ENCODE peak calls at places on chromosomes 2 and 18, in eight cellular contexts. A, C, B, S, Q, V, R and L are unnamed samples.

GRCh38 chr18:48539406-48540328 is 836 bp downstream of the CTIF start:
- DNase-seq in A (peak), V (peak), Q (peak), C (no peak), S (no peak), B (peak), R (peak), L (no peak)

GRCh38 chr2:169822036-169822435 is 2.7 kb downstream of the METTL5 start:
- DNase-seq in C (no peak), V (no peak), R (no peak), Q (no peak), A (no peak), S (no peak), B (no peak), L (no peak)

GRCh38 chr2:241925821-241926441 is 56.4 kb downstream of the RTP5 start:
- DNase-seq in A (no peak), V (no peak), R (no peak), B (no peak), Q (no peak), S (no peak), C (no peak), L (no peak)

GRCh38 chr2:233270951-233271350 is 19.5 kb downstream of the ATG16L1 start:
- DNase-seq in V (no peak), S (no peak), R (no peak), C (no peak), A (no peak), Q (no peak), B (no peak), L (no peak)

GRCh38 chr18:32909798-32910561 is 137.2 kb upstream of the KLHL14 start:
- DNase-seq in A (no peak), B (no peak), V (no peak), R (no peak), S (no peak), Q (no peak), C (no peak), L (no peak)

GRCh38 chr18:50117876-50118275 is 77.1 kb downstream of the MYO5B start:
- DNase-seq in Q (no peak), V (no peak), B (no peak), R (no peak), C (no peak), A (no peak), S (no peak), L (no peak)

GRCh38 chr18:10045296-10045891 is 131.6 kb downstream of the VAPA start:
- DNase-seq in A (no peak), C (no peak), Q (no peak), R (no peak), S (no peak), B (no peak), V (no peak), L (no peak)

GRCh38 chr2:156908825-156909224 is 348.7 kb upstream of the GALNT5 start:
- DNase-seq in C (no peak), A (no peak), Q (no peak), V (no peak), B (no peak), R (no peak), S (no peak), L (peak)

GRCh38 chr2:29108225-29108624 is 7.0 kb upstream of the CLIP4 start:
- DNase-seq in C (no peak), B (peak), S (no peak), R (no peak), V (no peak), A (no peak), Q (no peak), L (peak)

GRCh38 chr2:36370281-36370680 is 14.7 kb downstream of the CRIM1 start:
- DNase-seq in R (no peak), C (no peak), A (no peak), B (no peak), V (no peak), Q (no peak), S (no peak), L (no peak)

GRCh38 chr18:7358989-7359726 is 128.3 kb downstream of the LRRC30 start:
- DNase-seq in A (no peak), C (no peak), V (peak), R (no peak), B (no peak), Q (no peak), S (no peak), L (no peak)

GRCh38 chr2:118580651-118581050 is 266.8 kb downstream of the EN1 start:
- DNase-seq in A (no peak), S (no peak), Q (no peak), V (no peak), B (no peak), C (no peak), R (no peak), L (no peak)

GRCh38 chr2:239602290-239603282 is 201.8 kb upstream of the HDAC4 start:
- DNase-seq in R (no peak), S (no peak), C (no peak), Q (no peak), B (no peak), V (no peak), A (no peak), L (no peak)

GRCh38 chr2:126781806-126782205 is 116.9 kb upstream of the TEX51 start:
- DNase-seq in B (no peak), R (no peak), S (no peak), Q (no peak), A (no peak), V (no peak), C (no peak), L (no peak)

GRCh38 chr2:33210626-33211025 is 263.9 kb downstream of the LTBP1 start:
- DNase-seq in C (no peak), R (peak), S (no peak), A (no peak), B (peak), V (peak), Q (no peak), L (peak)

GRCh38 chr2:147945660-147946059 is 74.9 kb downstream of the ORC4 start:
- DNase-seq in C (no peak), S (no peak), B (no peak), Q (no peak), V (no peak), A (no peak), R (no peak), L (no peak)

GRCh38 chr2:3628241-3628679 is 29.7 kb upstream of the ALLC start:
- DNase-seq in A (no peak), S (no peak), V (no peak), Q (no peak), C (no peak), B (no peak), R (no peak), L (no peak)

GRCh38 chr2:216194561-216194960 is 85.4 kb downstream of the XRCC5 start:
- DNase-seq in S (no peak), B (no peak), R (no peak), V (no peak), Q (no peak), A (no peak), C (no peak), L (no peak)

GRCh38 chr2:142603761-142604160 is 273.7 kb upstream of the KYNU start:
- DNase-seq in C (no peak), Q (no peak), V (no peak), S (no peak), B (no peak), R (no peak), A (peak), L (no peak)

GRCh38 chr2:60556998-60557955 is 3.8 kb upstream of the BCL11A start:
- DNase-seq in S (no peak), Q (no peak), A (no peak), B (no peak), R (no peak), V (no peak), C (no peak), L (no peak)

GRCh38 chr18:58438984-58439311 is 189.9 kb downstream of the ALPK2 start:
- DNase-seq in A (no peak), C (no peak), B (no peak), Q (no peak), V (no peak), R (no peak), S (no peak), L (no peak)

GRCh38 chr2:69381337-69381737 is 5.7 kb downstream of the GFPT1 start:
- DNase-seq in R (no peak), A (no peak), V (no peak), S (no peak), C (no peak), Q (no peak), B (peak), L (peak)

GRCh38 chr2:223941579-223942277 is 3.4 kb downstream of the WDFY1 start:
- DNase-seq in S (peak), A (no peak), R (no peak), V (no peak), C (peak), Q (peak), B (peak), L (peak)

GRCh38 chr2:187774551-187775071 is 220.4 kb upstream of the TFPI start:
- DNase-seq in R (no peak), V (no peak), S (no peak), A (no peak), Q (no peak), C (no peak), B (no peak), L (peak)

GRCh38 chr18:41134426-41134825 is 820.6 kb upstream of the PIK3C3 start:
- DNase-seq in A (no peak), Q (no peak), C (no peak), R (no peak), B (no peak), V (no peak), S (no peak), L (no peak)

GRCh38 chr2:1745171-1746023 is 1.1 kb upstream of the PXDN start:
- DNase-seq in A (no peak), Q (no peak), B (no peak), C (no peak), R (peak), S (no peak), V (no peak), L (no peak)

GRCh38 chr2:112626604-112627059 is 19.1 kb upstream of the SLC20A1 start:
- DNase-seq in S (no peak), B (peak), Q (peak), R (no peak), C (peak), A (peak), V (peak), L (peak)

GRCh38 chr2:120954939-120955338 is 219.3 kb downstream of the GLI2 start:
- DNase-seq in A (no peak), S (no peak), C (no peak), B (no peak), Q (no peak), R (no peak), V (no peak), L (no peak)